ENCODE peak calls at places on chromosomes 5 and 9, in five cellular contexts. V is neuronal stem cell, D is mesenchymal stem cell, N is trophoblast cell, P is H1. O is an unnamed sample.

GRCh38 chr9:22433691-22434090 is 12.9 kb upstream of the DMRTA1 start:
- DNase-seq in D (no peak), P (no peak), N (no peak), V (no peak), O (no peak)

GRCh38 chr5:173324115-173325001 is 3.9 kb downstream of the STC2 start:
- DNase-seq in V (no peak), D (no peak), N (no peak), P (no peak), O (no peak)

GRCh38 chr5:108797396-108797795 is 49.7 kb downstream of the FER start:
- DNase-seq in P (no peak), D (no peak), N (no peak), V (no peak), O (no peak)

GRCh38 chr5:179438041-179438441 is 92.8 kb upstream of the ADAMTS2 start:
- DNase-seq in P (no peak), N (no peak), D (peak; percentile 8), V (no peak), O (no peak)

GRCh38 chr9:68540712-68541535 is at the start of gene TMEM252:
- DNase-seq in P (no peak), N (no peak), D (no peak), V (no peak), O (no peak)

GRCh38 chr5:99063737-99064136 is 134.9 kb upstream of the CHD1 start:
- DNase-seq in N (peak; percentile 20), D (peak; percentile 11), V (no peak), P (no peak), O (no peak)

GRCh38 chr9:3526903-3527652 is 1.3 kb upstream of the RFX3 start:
- DNase-seq in P (no peak), D (peak; percentile 50), N (no peak), V (peak; percentile 41), O (peak; percentile 61)

GRCh38 chr5:54171645-54172384 is 138.6 kb downstream of the ARL15 start:
- DNase-seq in N (no peak), P (no peak), V (no peak), D (no peak), O (no peak)

GRCh38 chr9:6566409-6567139 is 79.0 kb downstream of the GLDC start:
- DNase-seq in N (peak; percentile 15), P (peak; percentile 2), V (no peak), D (peak; percentile 98), O (no peak)

GRCh38 chr5:129857124-129857523 is 47.1 kb upstream of the CHSY3 start:
- DNase-seq in N (no peak), P (no peak), V (no peak), D (peak; percentile 5), O (no peak)

GRCh38 chr5:39100851-39101396 is 26.7 kb upstream of the RICTOR start:
- DNase-seq in V (no peak), P (no peak), N (peak; percentile 95), D (peak; percentile 98), O (no peak)

GRCh38 chr9:114304416-114305188 is 18.3 kb upstream of the ORM1 start:
- DNase-seq in D (no peak), V (no peak), P (no peak), N (no peak), O (no peak)

GRCh38 chr9:100063185-100063584 is 35.6 kb downstream of the ERP44 start:
- DNase-seq in N (no peak), V (no peak), D (peak; percentile 39), P (no peak), O (no peak)

GRCh38 chr9:135440620-135441019 is 39.0 kb upstream of the PPP1R26 start:
- DNase-seq in P (no peak), V (no peak), N (no peak), D (no peak), O (no peak)

GRCh38 chr5:179621551-179621971 is 1.9 kb downstream of the HNRNPH1 start:
- DNase-seq in N (no peak), D (no peak), V (no peak), P (no peak), O (no peak)

GRCh38 chr5:36575367-36575781 is 31.0 kb upstream of the SLC1A3 start:
- DNase-seq in V (no peak), D (no peak), N (no peak), P (no peak), O (no peak)

GRCh38 chr9:121622842-121623203 is 28.6 kb upstream of the DAB2IP start:
- DNase-seq in N (peak; percentile 99), D (no peak), P (no peak), V (no peak), O (no peak)

GRCh38 chr9:70639853-70640814 is 225.7 kb upstream of the KLF9 start:
- DNase-seq in D (peak; percentile 57), N (peak; percentile 16), V (peak; percentile 64), P (no peak), O (no peak)

GRCh38 chr9:92385953-92386352 is 18.4 kb downstream of the OGN start:
- DNase-seq in P (no peak), D (no peak), V (no peak), N (peak; percentile 6), O (no peak)

GRCh38 chr9:110782701-110783100 is 114.1 kb downstream of the MUSK start:
- DNase-seq in P (no peak), D (no peak), N (no peak), V (no peak), O (no peak)

GRCh38 chr9:132584616-132585560 is 2.5 kb downstream of the BARHL1 start:
- DNase-seq in D (peak; percentile 49), V (no peak), N (no peak), P (no peak), O (no peak)

GRCh38 chr5:72474117-72474915 is 32.9 kb downstream of the ZNF366 start:
- DNase-seq in V (no peak), D (no peak), N (no peak), P (no peak), O (no peak)

GRCh38 chr5:69485471-69485870 is 7.1 kb upstream of the OCLN start:
- DNase-seq in V (no peak), P (no peak), N (no peak), D (no peak), O (no peak)

GRCh38 chr9:27118916-27119315 is 9.9 kb downstream of the TEK start:
- DNase-seq in V (no peak), N (no peak), P (no peak), D (peak; percentile 58), O (no peak)

GRCh38 chr5:164358531-164359259 is 853.3 kb downstream of the MAT2B start:
- DNase-seq in N (no peak), D (peak; percentile 90), P (no peak), V (no peak), O (no peak)

GRCh38 chr5:78508231-78508765 is 140.3 kb downstream of the LHFPL2 start:
- DNase-seq in P (no peak), N (no peak), D (peak; percentile 49), V (no peak), O (no peak)

GRCh38 chr5:110333384-110333783 is 393.1 kb downstream of the TMEM232 start:
- DNase-seq in V (peak; percentile 39), P (no peak), D (peak; percentile 20), N (no peak), O (peak; percentile 51)

GRCh38 chr9:83242066-83242465 is 179.1 kb upstream of the RASEF start:
- DNase-seq in P (no peak), N (peak; percentile 2), D (no peak), V (no peak), O (no peak)

GRCh38 chr5:16617272-16617973 is 626 bp upstream of the RETREG1 start:
- DNase-seq in D (no peak), N (no peak), P (no peak), V (no peak), O (peak; percentile 56)

GRCh38 chr5:107538331-107539162 is 132.2 kb downstream of the EFNA5 start:
- DNase-seq in V (no peak), D (no peak), P (no peak), N (peak; percentile 46), O (no peak)

GRCh38 chr5:100867039-100867562 is 36.0 kb downstream of the ST8SIA4 start:
- DNase-seq in V (no peak), D (no peak), P (no peak), N (no peak), O (no peak)

GRCh38 chr5:112109331-112109993 is 309.6 kb downstream of the EPB41L4A start:
- DNase-seq in N (peak; percentile 41), P (peak; percentile 17), V (no peak), D (peak; percentile 40), O (peak; percentile 78)

GRCh38 chr5:178777557-178777956 is 47.1 kb upstream of the ZNF354A start:
- DNase-seq in N (no peak), V (no peak), P (no peak), D (no peak), O (no peak)

GRCh38 chr9:129118799-129119198 is 7.6 kb downstream of the PTPA start:
- DNase-seq in N (no peak), V (no peak), P (no peak), D (no peak), O (no peak)
- H3K4me2 ChIP-seq in N (no peak overlapping the region), V (no peak overlapping the region), P (no peak overlapping the region), D (no peak overlapping the region), O (no peak overlapping the region)

DNA sequence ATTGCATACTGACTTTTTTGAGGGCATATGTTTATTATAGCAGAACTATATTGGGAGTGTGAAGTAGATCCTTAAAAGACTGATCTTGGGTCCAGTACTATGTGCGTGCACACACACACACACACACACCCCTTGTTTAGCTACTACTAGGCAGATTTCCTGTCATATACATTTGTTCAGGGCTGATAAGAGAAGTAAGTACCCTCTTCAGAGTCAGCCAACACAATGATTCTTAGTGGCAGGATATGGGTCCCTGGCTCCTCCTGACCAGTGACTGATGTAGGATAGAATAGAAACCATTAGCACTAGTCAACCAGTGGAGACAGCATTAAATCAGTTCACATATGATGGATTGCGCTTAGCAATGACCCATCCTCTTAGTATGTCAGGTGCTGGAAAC is 76.2 kb upstream of the MIER3 start:
- DNase-seq in D (no peak), N (no peak), P (no peak), V (no peak), O (no peak)
- H2BK12ac ChIP-seq in D (no peak overlapping the region), N (no peak overlapping the region), P (no peak overlapping the region), V (no peak overlapping the region), O (no peak overlapping the region)

DNA sequence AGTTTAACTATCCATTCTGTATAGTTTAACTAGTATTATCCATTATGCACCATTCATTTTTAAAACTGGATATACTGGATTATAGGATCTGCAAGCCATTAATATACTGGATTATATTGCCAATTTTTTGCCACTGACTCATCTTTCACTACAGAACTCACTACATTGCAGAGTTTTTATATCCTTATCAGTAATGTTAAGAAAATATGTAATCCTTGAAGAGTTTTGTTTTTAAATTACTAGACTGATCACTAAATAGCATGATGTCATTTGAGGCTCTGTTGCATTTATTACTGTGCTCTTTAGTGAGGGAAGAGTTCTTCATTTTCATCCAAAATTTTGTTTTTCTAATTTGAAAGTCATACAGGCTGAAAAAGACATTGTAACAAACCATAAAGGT is 109.8 kb upstream of the SNX2 start:
- DNase-seq in N (no peak), V (no peak), P (no peak), D (no peak), O (no peak)
- H4K8ac ChIP-seq in N (no peak overlapping the region), V (no peak overlapping the region), P (no peak overlapping the region), D (no peak overlapping the region), O (no peak overlapping the region)

DNA sequence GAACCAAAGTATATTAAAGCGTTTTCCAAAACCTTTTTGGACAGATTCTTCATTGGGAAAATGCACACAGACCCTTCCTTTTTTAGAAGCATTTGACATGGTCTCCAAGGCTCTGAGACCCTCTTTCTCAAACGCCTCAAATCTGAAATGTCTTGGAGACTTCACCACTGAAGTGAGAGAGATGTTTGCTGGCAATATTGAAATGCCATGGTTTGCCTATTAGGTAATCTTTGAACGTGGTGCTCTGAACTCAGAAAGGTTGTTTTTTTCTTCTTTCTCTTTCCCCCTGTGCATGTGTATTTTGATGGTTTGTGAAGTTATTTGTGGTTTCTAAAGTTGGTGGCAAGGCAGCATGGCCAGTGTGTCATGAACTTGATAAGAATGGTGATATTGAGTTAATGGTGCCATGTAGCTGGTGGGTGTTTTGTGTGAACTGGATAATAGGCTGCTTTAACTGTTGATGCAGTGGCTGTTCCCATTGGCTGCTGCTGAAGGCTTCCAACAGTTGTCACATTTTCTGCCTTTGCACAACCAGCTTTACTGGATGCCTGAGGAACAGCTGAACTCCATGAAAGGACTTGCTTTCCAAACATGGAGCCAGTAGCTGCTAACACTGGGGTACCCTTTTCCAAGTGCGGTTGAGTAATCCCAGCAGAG is 1.7 kb downstream of the PALM2AKAP2 start:
- DNase-seq in P (no peak), D (peak; percentile 48), N (no peak), V (no peak), O (no peak)
- H3K4me2 ChIP-seq in P (no peak overlapping the region), D (peak overlapping the region; percentile 10), N (peak overlapping the region; percentile 55), V (no peak overlapping the region), O (no peak overlapping the region)